ENCODE peak calls at places on chromosomes 12 and 14, in eight cellular contexts. One of them, this sample, is unnamed.

GRCh38 chr12:106364261-106364660 is 6.7 kb downstream of the POLR3B start:
- DNase-seq in pulmonary artery endothelial cell: no peak
- DNase-seq in Calu3: no peak
- DNase-seq in progenitor cell of endocrine pancreas: no peak
- DNase-seq in neural crest cell: no peak
- DNase-seq in NCI-H2171 treated with DMSO at 0.1 percent for 48 hours: no peak
- DNase-seq in NCI-H1092: no peak
- DNase-seq in skeletal muscle cell: no peak
- DNase-seq in this sample: no peak

GRCh38 chr12:11895421-11896064 is 175.2 kb upstream of the BCL2L14 start:
- DNase-seq in NCI-H1092: no peak
- DNase-seq in neural crest cell: no peak
- DNase-seq in NCI-H2171 treated with DMSO at 0.1 percent for 48 hours: no peak
- DNase-seq in skeletal muscle cell: no peak
- DNase-seq in progenitor cell of endocrine pancreas: no peak
- DNase-seq in pulmonary artery endothelial cell: no peak
- DNase-seq in Calu3: no peak
- DNase-seq in this sample: no peak

GRCh38 chr12:54407183-54407905 is 11.7 kb downstream of the ITGA5 start:
- DNase-seq in NCI-H2171 treated with DMSO at 0.1 percent for 48 hours: no peak
- DNase-seq in Calu3: no peak
- DNase-seq in pulmonary artery endothelial cell: no peak
- DNase-seq in neural crest cell: no peak
- DNase-seq in NCI-H1092: no peak
- DNase-seq in skeletal muscle cell: no peak
- DNase-seq in progenitor cell of endocrine pancreas: no peak
- DNase-seq in this sample: no peak

GRCh38 chr14:95313707-95314106 is 6.0 kb downstream of the CLMN start:
- DNase-seq in NCI-H1092: no peak
- DNase-seq in skeletal muscle cell: peak; percentile 62
- DNase-seq in pulmonary artery endothelial cell: no peak
- DNase-seq in neural crest cell: no peak
- DNase-seq in progenitor cell of endocrine pancreas: no peak
- DNase-seq in Calu3: peak; percentile 56
- DNase-seq in NCI-H2171 treated with DMSO at 0.1 percent for 48 hours: no peak
- DNase-seq in this sample: peak; percentile 27

GRCh38 chr14:47919334-47919846 is 244.0 kb upstream of the MDGA2 start:
- DNase-seq in skeletal muscle cell: no peak
- DNase-seq in neural crest cell: no peak
- DNase-seq in progenitor cell of endocrine pancreas: no peak
- DNase-seq in pulmonary artery endothelial cell: no peak
- DNase-seq in Calu3: no peak
- DNase-seq in NCI-H1092: no peak
- DNase-seq in NCI-H2171 treated with DMSO at 0.1 percent for 48 hours: no peak
- DNase-seq in this sample: no peak

GRCh38 chr14:59293934-59294661 is 105.6 kb downstream of the DAAM1 start:
- DNase-seq in NCI-H2171 treated with DMSO at 0.1 percent for 48 hours: no peak
- DNase-seq in pulmonary artery endothelial cell: no peak
- DNase-seq in progenitor cell of endocrine pancreas: no peak
- DNase-seq in Calu3: no peak
- DNase-seq in NCI-H1092: no peak
- DNase-seq in neural crest cell: no peak
- DNase-seq in skeletal muscle cell: no peak
- DNase-seq in this sample: no peak

GRCh38 chr12:15995801-15996200 is 84.7 kb downstream of the DERA start:
- DNase-seq in NCI-H2171 treated with DMSO at 0.1 percent for 48 hours: no peak
- DNase-seq in Calu3: no peak
- DNase-seq in progenitor cell of endocrine pancreas: no peak
- DNase-seq in skeletal muscle cell: no peak
- DNase-seq in NCI-H1092: no peak
- DNase-seq in neural crest cell: no peak
- DNase-seq in pulmonary artery endothelial cell: no peak
- DNase-seq in this sample: no peak

GRCh38 chr14:99815696-99816095 is 22.5 kb downstream of the EML1 start:
- DNase-seq in neural crest cell: no peak
- DNase-seq in progenitor cell of endocrine pancreas: no peak
- DNase-seq in NCI-H2171 treated with DMSO at 0.1 percent for 48 hours: no peak
- DNase-seq in skeletal muscle cell: no peak
- DNase-seq in NCI-H1092: no peak
- DNase-seq in pulmonary artery endothelial cell: no peak
- DNase-seq in Calu3: no peak
- DNase-seq in this sample: no peak

GRCh38 chr12:108318472-108319275 is 20.4 kb downstream of the CMKLR1 start:
- DNase-seq in NCI-H1092: no peak
- DNase-seq in NCI-H2171 treated with DMSO at 0.1 percent for 48 hours: no peak
- DNase-seq in Calu3: no peak
- DNase-seq in pulmonary artery endothelial cell: no peak
- DNase-seq in skeletal muscle cell: no peak
- DNase-seq in neural crest cell: no peak
- DNase-seq in progenitor cell of endocrine pancreas: no peak
- DNase-seq in this sample: no peak

GRCh38 chr14:68245146-68246073 is 425.8 kb downstream of the RAD51B start:
- DNase-seq in Calu3: no peak
- DNase-seq in NCI-H1092: peak; percentile 18
- DNase-seq in neural crest cell: no peak
- DNase-seq in progenitor cell of endocrine pancreas: no peak
- DNase-seq in pulmonary artery endothelial cell: no peak
- DNase-seq in NCI-H2171 treated with DMSO at 0.1 percent for 48 hours: no peak
- DNase-seq in skeletal muscle cell: no peak
- DNase-seq in this sample: peak; percentile 33

GRCh38 chr14:23057757-23058653 is 685 bp upstream of the CDH24 start:
- DNase-seq in Calu3: peak; percentile 94
- DNase-seq in NCI-H1092: no peak
- DNase-seq in neural crest cell: peak; percentile 96
- DNase-seq in skeletal muscle cell: peak; percentile 31
- DNase-seq in pulmonary artery endothelial cell: peak; percentile 55
- DNase-seq in progenitor cell of endocrine pancreas: peak; percentile 93
- DNase-seq in NCI-H2171 treated with DMSO at 0.1 percent for 48 hours: no peak
- DNase-seq in this sample: no peak

GRCh38 chr14:29584992-29585391 is 342.7 kb downstream of the PRKD1 start:
- DNase-seq in pulmonary artery endothelial cell: no peak
- DNase-seq in neural crest cell: peak; percentile 6
- DNase-seq in Calu3: peak; percentile 38
- DNase-seq in NCI-H1092: peak; percentile 84
- DNase-seq in skeletal muscle cell: peak; percentile 62
- DNase-seq in NCI-H2171 treated with DMSO at 0.1 percent for 48 hours: peak; percentile 77
- DNase-seq in progenitor cell of endocrine pancreas: peak; percentile 21
- DNase-seq in this sample: no peak

GRCh38 chr12:106137456-106138278 is 1.1 kb downstream of the NUAK1 start:
- DNase-seq in NCI-H2171 treated with DMSO at 0.1 percent for 48 hours: peak; percentile 27
- DNase-seq in skeletal muscle cell: no peak
- DNase-seq in progenitor cell of endocrine pancreas: no peak
- DNase-seq in pulmonary artery endothelial cell: no peak
- DNase-seq in Calu3: no peak
- DNase-seq in neural crest cell: no peak
- DNase-seq in NCI-H1092: no peak
- DNase-seq in this sample: no peak

GRCh38 chr14:54650331-54651017 is 83.5 kb downstream of the SAMD4A start:
- DNase-seq in neural crest cell: no peak
- DNase-seq in pulmonary artery endothelial cell: peak; percentile 81
- DNase-seq in Calu3: no peak
- DNase-seq in skeletal muscle cell: peak; percentile 58
- DNase-seq in NCI-H2171 treated with DMSO at 0.1 percent for 48 hours: no peak
- DNase-seq in progenitor cell of endocrine pancreas: no peak
- DNase-seq in NCI-H1092: no peak
- DNase-seq in this sample: peak; percentile 2

GRCh38 chr12:76032043-76032981 is 736 bp upstream of the PHLDA1 start:
- DNase-seq in progenitor cell of endocrine pancreas: no peak
- DNase-seq in neural crest cell: peak; percentile 38
- DNase-seq in Calu3: peak; percentile 40
- DNase-seq in skeletal muscle cell: peak; percentile 43
- DNase-seq in NCI-H2171 treated with DMSO at 0.1 percent for 48 hours: no peak
- DNase-seq in pulmonary artery endothelial cell: no peak
- DNase-seq in NCI-H1092: no peak
- DNase-seq in this sample: peak; percentile 81

GRCh38 chr14:35617500-35617899 is 83.5 kb downstream of the INSM2 start:
- DNase-seq in progenitor cell of endocrine pancreas: no peak
- DNase-seq in NCI-H1092: no peak
- DNase-seq in Calu3: no peak
- DNase-seq in NCI-H2171 treated with DMSO at 0.1 percent for 48 hours: no peak
- DNase-seq in neural crest cell: no peak
- DNase-seq in skeletal muscle cell: no peak
- DNase-seq in pulmonary artery endothelial cell: no peak
- DNase-seq in this sample: no peak

GRCh38 chr12:109542014-109542413 is 31.3 kb downstream of the MMAB start:
- DNase-seq in progenitor cell of endocrine pancreas: no peak
- DNase-seq in neural crest cell: no peak
- DNase-seq in NCI-H2171 treated with DMSO at 0.1 percent for 48 hours: no peak
- DNase-seq in pulmonary artery endothelial cell: no peak
- DNase-seq in Calu3: no peak
- DNase-seq in NCI-H1092: no peak
- DNase-seq in skeletal muscle cell: no peak
- DNase-seq in this sample: no peak

GRCh38 chr12:6084261-6084968 is 40.1 kb downstream of the VWF start:
- DNase-seq in pulmonary artery endothelial cell: peak; percentile 70
- DNase-seq in progenitor cell of endocrine pancreas: no peak
- DNase-seq in NCI-H1092: no peak
- DNase-seq in NCI-H2171 treated with DMSO at 0.1 percent for 48 hours: no peak
- DNase-seq in Calu3: peak; percentile 69
- DNase-seq in neural crest cell: peak; percentile 34
- DNase-seq in skeletal muscle cell: no peak
- DNase-seq in this sample: no peak

GRCh38 chr12:27101290-27101689 is 18.9 kb upstream of the C12orf71 start:
- DNase-seq in NCI-H1092: no peak
- DNase-seq in skeletal muscle cell: no peak
- DNase-seq in progenitor cell of endocrine pancreas: no peak
- DNase-seq in neural crest cell: no peak
- DNase-seq in Calu3: no peak
- DNase-seq in NCI-H2171 treated with DMSO at 0.1 percent for 48 hours: no peak
- DNase-seq in pulmonary artery endothelial cell: no peak
- DNase-seq in this sample: no peak

This sample was measured in OCI-M1.